ENCODE peak calls at places on chromosomes 4 and X, in four cellular contexts. One of them, this sample, is unnamed.

GRCh38 chr4:154927126-154927525 is 146.1 kb downstream of the RBM46 start:
- DNase-seq in IMR-90: no peak
- DNase-seq in uterus: no peak
- DNase-seq in K562: no peak
- DNase-seq in this sample: no peak

GRCh38 chrX:133401539-133401938 is 13.8 kb downstream of the GPC4 start:
- DNase-seq in IMR-90: no peak
- DNase-seq in uterus: no peak
- DNase-seq in K562: no peak
- DNase-seq in this sample: no peak

GRCh38 chr4:40473578-40474388 is 138.7 kb downstream of the CHRNA9 start:
- DNase-seq in IMR-90: no peak
- DNase-seq in uterus: no peak
- DNase-seq in K562: no peak
- DNase-seq in this sample: no peak

GRCh38 chrX:23901805-23902204 is 5.9 kb downstream of the APOO start:
- DNase-seq in IMR-90: peak; percentile 77
- DNase-seq in uterus: peak; percentile 59
- DNase-seq in K562: peak; percentile 75
- DNase-seq in this sample: peak; percentile 33

GRCh38 chr4:907691-908437 is 24.3 kb downstream of the GAK start:
- DNase-seq in IMR-90: peak; percentile 65
- DNase-seq in uterus: peak; percentile 40
- DNase-seq in K562: no peak
- DNase-seq in this sample: no peak

GRCh38 chrX:477441-478012 is 90.8 kb upstream of the PPP2R3B start:
- DNase-seq in IMR-90: no peak
- DNase-seq in uterus: no peak
- DNase-seq in K562: no peak
- DNase-seq in this sample: no peak

GRCh38 chr4:118905546-118905945 is 16.9 kb downstream of the SYNPO2 start:
- DNase-seq in IMR-90: peak; percentile 57
- DNase-seq in uterus: no peak
- DNase-seq in K562: peak; percentile 24
- DNase-seq in this sample: peak; percentile 42

GRCh38 chrX:22629105-22629725 is 356.5 kb downstream of the CBLL2 start:
- DNase-seq in IMR-90: peak; percentile 74
- DNase-seq in uterus: no peak
- DNase-seq in K562: no peak
- DNase-seq in this sample: no peak

GRCh38 chr4:104446431-104446925 is 48.2 kb downstream of the CXXC4 start:
- DNase-seq in IMR-90: no peak
- DNase-seq in uterus: no peak
- DNase-seq in K562: no peak
- DNase-seq in this sample: no peak

GRCh38 chr4:26987191-26987590 is 126.5 kb downstream of the STIM2 start:
- DNase-seq in IMR-90: no peak
- DNase-seq in uterus: no peak
- DNase-seq in K562: no peak
- DNase-seq in this sample: no peak

GRCh38 chr4:1767770-1768366 is 25.2 kb upstream of the FGFR3 start:
- DNase-seq in IMR-90: peak; percentile 8
- DNase-seq in uterus: no peak
- DNase-seq in K562: peak; percentile 76
- DNase-seq in this sample: no peak

GRCh38 chrX:13033193-13033592 is 11.2 kb downstream of the FAM9C start:
- DNase-seq in IMR-90: peak; percentile 71
- DNase-seq in uterus: no peak
- DNase-seq in K562: no peak
- DNase-seq in this sample: no peak

GRCh38 chr4:7387925-7388324 is 46.8 kb downstream of the PSAPL1 start:
- DNase-seq in IMR-90: no peak
- DNase-seq in uterus: no peak
- DNase-seq in K562: no peak
- DNase-seq in this sample: no peak

GRCh38 chr4:87497141-87497540 is 32.0 kb downstream of the SPARCL1 start:
- DNase-seq in IMR-90: no peak
- DNase-seq in uterus: no peak
- DNase-seq in K562: peak; percentile 45
- DNase-seq in this sample: no peak

GRCh38 chr4:168584321-168584771 is 87.5 kb downstream of the PALLD start:
- DNase-seq in IMR-90: peak; percentile 53
- DNase-seq in uterus: no peak
- DNase-seq in K562: no peak
- DNase-seq in this sample: no peak

GRCh38 chrX:334331-334891 is 15.8 kb upstream of the GTPBP6 start:
- DNase-seq in IMR-90: no peak
- DNase-seq in uterus: no peak
- DNase-seq in K562: no peak
- DNase-seq in this sample: no peak

GRCh38 chr4:3874525-3875110 is 108.4 kb downstream of the ADRA2C start:
- DNase-seq in IMR-90: no peak
- DNase-seq in uterus: no peak
- DNase-seq in K562: no peak
- DNase-seq in this sample: no peak

GRCh38 chrX:15834051-15834450 is 20.6 kb downstream of the AP1S2 start:
- DNase-seq in IMR-90: no peak
- DNase-seq in uterus: no peak
- DNase-seq in K562: no peak
- DNase-seq in this sample: no peak

GRCh38 chrX:38233891-38234807 is 13.5 kb upstream of the SRPX start:
- DNase-seq in IMR-90: peak; percentile 73
- DNase-seq in uterus: peak; percentile 38
- DNase-seq in K562: no peak
- DNase-seq in this sample: no peak

GRCh38 chr4:105059337-105059736 is 87.3 kb upstream of the TET2 start:
- DNase-seq in IMR-90: no peak
- DNase-seq in uterus: no peak
- DNase-seq in K562: no peak
- DNase-seq in this sample: no peak

DNA sequence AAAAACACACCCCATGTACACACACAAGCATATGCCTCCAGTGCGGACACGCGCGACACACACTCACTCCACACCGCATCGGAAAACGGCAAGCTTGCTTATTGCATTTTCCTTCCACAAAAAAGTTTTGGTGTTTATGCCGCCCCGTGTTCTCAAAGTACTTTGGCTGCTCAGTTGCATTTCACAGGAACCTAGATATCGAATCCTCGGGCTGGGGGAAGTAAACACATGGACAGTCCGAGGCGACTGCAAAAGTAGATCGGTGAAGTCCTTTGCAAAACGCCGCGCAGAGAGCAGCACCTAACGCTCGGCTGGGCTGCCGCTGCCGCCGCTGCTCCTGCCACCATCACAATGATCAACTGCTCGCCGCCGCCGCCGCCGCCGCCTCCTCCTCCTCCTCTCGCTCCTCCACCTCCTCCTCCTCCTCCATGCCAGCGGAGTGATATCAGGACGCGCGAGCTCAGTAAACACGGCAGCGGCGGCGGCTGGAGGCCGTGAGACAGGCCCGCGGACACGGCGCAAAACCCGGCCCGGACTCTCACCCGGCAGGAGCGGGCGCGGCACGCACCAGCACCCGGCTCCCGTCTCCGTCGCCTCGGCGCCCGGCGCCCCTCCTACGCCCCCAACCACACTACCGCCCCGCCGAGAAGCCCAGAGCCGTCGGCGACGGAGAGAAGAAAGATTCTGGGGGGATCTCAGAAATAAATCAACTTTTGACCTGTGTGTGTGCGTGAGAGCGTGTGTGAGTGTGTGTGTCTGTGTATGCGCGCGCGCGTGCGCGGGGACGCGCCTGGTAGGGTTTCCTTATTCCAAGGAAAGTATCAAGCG is at the start of gene MAML3:
- DNase-seq in IMR-90: peak; percentile 96
- DNase-seq in uterus: peak; percentile 96
- DNase-seq in K562: peak; percentile 90
- DNase-seq in this sample: peak; percentile 96
- TF ChIP-seq POLR2A in IMR-90: peak; percentile 62
- TF ChIP-seq POLR2A in uterus: peak; percentile 65
- TF ChIP-seq POLR2A in K562: peak; percentile 36
- TF ChIP-seq POLR2A in this sample: peak; percentile 78

GRCh38 chr4:165328101-165328425 is 594 bp downstream of the MSMO1 start:
- DNase-seq in IMR-90: no peak
- DNase-seq in uterus: no peak
- DNase-seq in K562: no peak
- DNase-seq in this sample: no peak
- TF ChIP-seq POLR2A in IMR-90: no peak
- TF ChIP-seq POLR2A in uterus: no peak
- TF ChIP-seq POLR2A in K562: no peak
- TF ChIP-seq POLR2A in this sample: no peak

GRCh38 chrX:69161786-69162349 is 3.4 kb downstream of the PJA1 start:
- DNase-seq in IMR-90: no peak
- DNase-seq in uterus: no peak
- DNase-seq in K562: no peak
- DNase-seq in this sample: no peak

GRCh38 chrX:69161371-69161770 is 3.9 kb downstream of the PJA1 start:
- DNase-seq in IMR-90: no peak
- DNase-seq in uterus: no peak
- DNase-seq in K562: no peak
- DNase-seq in this sample: no peak

GRCh38 chrX:69163936-69164741 is 1.1 kb downstream of the PJA1 start:
- DNase-seq in IMR-90: no peak
- DNase-seq in uterus: peak; percentile 31
- DNase-seq in K562: peak; percentile 17
- DNase-seq in this sample: peak; percentile 34

GRCh38 chrX:69162466-69162865 is 2.8 kb downstream of the PJA1 start:
- DNase-seq in IMR-90: no peak
- DNase-seq in uterus: no peak
- DNase-seq in K562: no peak
- DNase-seq in this sample: no peak

DNA sequence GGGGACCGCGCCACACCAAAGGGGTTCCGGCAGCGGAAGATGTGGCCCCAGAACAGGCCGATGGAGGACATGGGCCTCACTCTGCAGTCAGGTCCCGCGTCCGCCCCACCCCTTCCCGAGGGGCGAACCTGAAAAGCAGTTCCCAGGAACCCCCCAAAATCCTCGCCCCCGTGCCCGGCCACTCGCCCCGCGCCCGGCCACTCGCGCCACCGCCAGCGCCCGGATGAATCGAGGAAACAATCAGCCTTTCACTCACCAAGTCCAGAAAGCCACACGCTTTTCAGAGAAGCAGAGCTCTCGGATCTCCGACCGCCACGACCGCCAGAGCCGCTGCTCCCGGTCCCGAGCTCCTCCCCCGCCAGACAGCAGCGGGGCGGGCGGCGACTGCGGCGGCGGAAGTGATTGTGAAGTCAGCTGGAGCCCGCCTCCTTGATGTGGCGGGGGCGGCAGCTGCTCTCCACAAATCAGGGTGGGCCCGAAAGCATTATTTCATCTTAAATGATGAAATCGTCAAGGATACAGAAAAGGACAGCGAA is at the start of gene PJA1:
- DNase-seq in IMR-90: peak; percentile 57
- DNase-seq in uterus: peak; percentile 73
- DNase-seq in K562: peak; percentile 58
- DNase-seq in this sample: peak; percentile 82
- TF ChIP-seq POLR2A in IMR-90: peak; percentile 49
- TF ChIP-seq POLR2A in uterus: peak; percentile 56
- TF ChIP-seq POLR2A in K562: peak; percentile 42
- TF ChIP-seq POLR2A in this sample: peak; percentile 78

GRCh38 chr4:102862016-102862415 is 6.8 kb upstream of the CISD2 start:
- DNase-seq in IMR-90: no peak
- DNase-seq in uterus: no peak
- DNase-seq in K562: no peak
- DNase-seq in this sample: no peak

GRCh38 chr4:102867278-102868152 is 1.3 kb upstream of the CISD2 start:
- DNase-seq in IMR-90: no peak
- DNase-seq in uterus: no peak
- DNase-seq in K562: peak; percentile 77
- DNase-seq in this sample: no peak

GRCh38 chr4:102860928-102861327 is 7.9 kb upstream of the CISD2 start:
- DNase-seq in IMR-90: no peak
- DNase-seq in uterus: no peak
- DNase-seq in K562: no peak
- DNase-seq in this sample: no peak

GRCh38 chr4:102858828-102859464 is 9.8 kb upstream of the CISD2 start:
- DNase-seq in IMR-90: no peak
- DNase-seq in uterus: no peak
- DNase-seq in K562: no peak
- DNase-seq in this sample: no peak

GRCh38 chr4:102862747-102863146 is 6.0 kb upstream of the CISD2 start:
- DNase-seq in IMR-90: no peak
- DNase-seq in uterus: no peak
- DNase-seq in K562: no peak
- DNase-seq in this sample: no peak
- TF ChIP-seq POLR2A in IMR-90: no peak
- TF ChIP-seq POLR2A in uterus: no peak
- TF ChIP-seq POLR2A in K562: no peak
- TF ChIP-seq POLR2A in this sample: no peak

GRCh38 chrX:151624677-151625076 is 61.2 kb downstream of the PASD1 start:
- DNase-seq in IMR-90: no peak
- DNase-seq in uterus: no peak
- DNase-seq in K562: no peak
- DNase-seq in this sample: no peak

GRCh38 chrX:151621422-151621821 is 57.9 kb downstream of the PASD1 start:
- DNase-seq in IMR-90: no peak
- DNase-seq in uterus: no peak
- DNase-seq in K562: no peak
- DNase-seq in this sample: no peak
- TF ChIP-seq POLR2A in IMR-90: no peak
- TF ChIP-seq POLR2A in uterus: no peak
- TF ChIP-seq POLR2A in K562: no peak
- TF ChIP-seq POLR2A in this sample: no peak

GRCh38 chr4:22553560-22553959 is 37.7 kb upstream of the ADGRA3 start:
- DNase-seq in IMR-90: no peak
- DNase-seq in uterus: no peak
- DNase-seq in K562: no peak
- DNase-seq in this sample: no peak
- TF ChIP-seq POLR2A in IMR-90: no peak
- TF ChIP-seq POLR2A in uterus: no peak
- TF ChIP-seq POLR2A in K562: no peak
- TF ChIP-seq POLR2A in this sample: no peak

DNA sequence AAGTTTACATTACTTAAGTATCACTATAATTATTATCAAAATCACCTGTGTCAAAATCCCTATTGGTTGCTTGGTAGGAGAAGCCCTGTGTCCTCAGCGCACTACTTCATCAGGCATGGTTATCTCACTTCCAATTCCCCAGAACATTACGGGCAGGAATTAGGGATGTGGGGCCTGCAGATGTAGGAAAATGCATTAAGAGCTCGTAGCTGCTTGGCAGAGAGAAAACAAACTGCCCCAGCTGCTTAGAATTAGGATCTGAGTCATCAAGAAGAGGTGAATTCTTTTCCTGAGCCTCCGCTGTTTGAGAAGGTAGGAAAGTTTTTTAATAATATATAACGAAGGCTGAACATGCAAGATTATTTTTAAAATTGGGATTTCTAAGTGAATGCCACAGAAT is 31.1 kb upstream of the CLNK start:
- DNase-seq in IMR-90: peak; percentile 57
- DNase-seq in uterus: no peak
- DNase-seq in K562: no peak
- DNase-seq in this sample: no peak
- TF ChIP-seq POLR2A in IMR-90: no peak
- TF ChIP-seq POLR2A in uterus: no peak
- TF ChIP-seq POLR2A in K562: no peak
- TF ChIP-seq POLR2A in this sample: no peak

This sample was measured in ovary.